ENCODE peak calls at places on chromosomes 6 and 20, in six cellular contexts. A is heart left ventricle, V is A549, X is erythroblast, T is esophagus muscularis mucosa, J is adrenal gland. E is an unnamed sample.

GRCh38 chr6:161344640-161345039 is 70.8 kb upstream of the AGPAT4 start:
- DNase-seq in A (no peak), V (no peak), X (no peak), T (no peak), J (no peak), E (no peak)

GRCh38 chr6:77650098-77650663 is 2.7 kb upstream of the MEI4 start:
- DNase-seq in A (peak; percentile 53), V (no peak), X (peak; percentile 8), T (no peak), J (peak; percentile 79), E (peak; percentile 84)

GRCh38 chr20:50439539-50440453 is 70.4 kb upstream of the PTPN1 start:
- DNase-seq in A (no peak), V (no peak), X (no peak), T (no peak), J (no peak), E (no peak)

GRCh38 chr6:131216277-131216676 is 81.0 kb downstream of the AKAP7 start:
- DNase-seq in A (no peak), V (no peak), X (no peak), T (no peak), J (no peak), E (no peak)

GRCh38 chr20:34420146-34420545 is 57.1 kb downstream of the ITCH start:
- DNase-seq in A (no peak), V (no peak), X (no peak), T (no peak), J (no peak), E (no peak)

GRCh38 chr6:41571066-41571780 is 25.0 kb downstream of the FOXP4 start:
- DNase-seq in A (no peak), V (no peak), X (no peak), T (no peak), J (no peak), E (no peak)

GRCh38 chr6:97292671-97293070 is 9.7 kb upstream of the MMS22L start:
- DNase-seq in A (no peak), V (no peak), X (no peak), T (no peak), J (no peak), E (no peak)

GRCh38 chr6:89987140-89987539 is 92.9 kb downstream of the GJA10 start:
- DNase-seq in A (no peak), V (no peak), X (no peak), T (no peak), J (no peak), E (no peak)

GRCh38 chr6:42745083-42745637 is 743 bp downstream of the TBCC start:
- DNase-seq in A (peak; percentile 29), V (peak; percentile 14), X (peak; percentile 70), T (no peak), J (peak; percentile 69), E (peak; percentile 35)

GRCh38 chr6:75934643-75935472 is 137.6 kb downstream of the IMPG1 start:
- DNase-seq in A (peak; percentile 28), V (peak; percentile 73), X (peak; percentile 48), T (no peak), J (peak; percentile 73), E (peak; percentile 57)

DNA sequence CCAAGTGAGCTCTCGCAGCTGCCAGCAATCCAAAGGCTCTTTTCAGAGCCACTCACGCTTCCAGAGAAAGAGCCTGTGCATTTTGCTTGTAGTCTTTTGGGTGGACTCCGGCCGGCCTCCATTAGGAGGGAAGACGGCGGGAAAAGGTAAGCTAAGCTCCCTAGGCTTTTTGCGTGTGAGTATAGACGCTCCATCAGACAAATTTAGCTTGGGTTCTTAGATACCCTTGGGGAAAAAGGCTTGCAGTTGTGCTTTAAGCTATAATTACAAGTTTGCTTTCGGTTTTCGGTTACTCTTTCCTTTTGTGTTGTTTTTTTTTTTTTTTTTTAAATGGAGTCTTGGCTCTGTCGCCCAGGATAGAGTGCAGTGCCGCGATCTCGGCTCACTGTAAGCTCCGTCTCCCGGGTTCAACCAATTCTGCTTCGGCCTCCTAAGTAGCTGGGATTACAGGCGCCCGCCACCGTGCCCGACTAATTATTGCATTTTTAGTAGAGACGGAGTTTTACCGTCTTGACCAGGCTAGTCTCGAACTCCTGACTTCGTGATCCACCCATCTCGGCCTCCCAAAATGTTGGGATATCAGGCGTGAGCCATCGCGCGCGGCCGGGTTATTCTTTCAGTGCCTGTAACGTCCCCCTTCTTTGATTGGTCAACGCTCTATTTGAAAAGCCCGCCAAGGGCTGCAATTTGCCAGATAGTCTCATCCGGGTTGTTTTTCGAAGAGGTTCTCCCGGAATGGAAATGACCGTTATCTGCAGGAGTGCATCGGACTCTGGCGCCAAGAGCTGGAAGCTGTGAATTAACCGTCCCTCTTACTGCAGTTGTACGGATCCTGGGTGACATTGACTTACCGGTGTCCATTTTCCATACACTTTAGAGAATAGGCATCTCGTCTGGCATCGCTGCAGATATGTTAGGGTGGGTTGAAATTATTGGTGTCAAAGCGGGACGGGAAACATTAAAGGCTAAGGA is 18.1 kb downstream of the OR2B2 start:
- DNase-seq in A (peak; percentile 90), V (peak; percentile 56), X (peak; percentile 97), T (peak; percentile 96), J (peak; percentile 97), E (peak; percentile 95)
- TF ChIP-seq POLR2A in A (no peak), V (peak; percentile 13), X (no peak), T (no peak), J (peak; percentile 58), E (no peak)

GRCh38 chr6:167863897-167864296 is 37.2 kb downstream of the AFDN start:
- DNase-seq in A (no peak), V (no peak), X (no peak), T (no peak), J (no peak), E (no peak)
- TF ChIP-seq POLR2A in A (no peak), V (no peak), X (no peak), T (no peak), J (no peak), E (no peak)

GRCh38 chr6:146767632-146768031 is 168.9 kb downstream of the ADGB start:
- DNase-seq in A (no peak), V (no peak), X (no peak), T (no peak), J (no peak), E (no peak)

GRCh38 chr6:146768722-146769121 is 169.9 kb downstream of the ADGB start:
- DNase-seq in A (no peak), V (no peak), X (no peak), T (no peak), J (no peak), E (no peak)

GRCh38 chr6:146770275-146770964 is 171.6 kb downstream of the ADGB start:
- DNase-seq in A (peak; percentile 28), V (no peak), X (no peak), T (no peak), J (no peak), E (no peak)

GRCh38 chr6:146775227-146775626 is 176.5 kb downstream of the ADGB start:
- DNase-seq in A (no peak), V (no peak), X (no peak), T (no peak), J (no peak), E (no peak)

DNA sequence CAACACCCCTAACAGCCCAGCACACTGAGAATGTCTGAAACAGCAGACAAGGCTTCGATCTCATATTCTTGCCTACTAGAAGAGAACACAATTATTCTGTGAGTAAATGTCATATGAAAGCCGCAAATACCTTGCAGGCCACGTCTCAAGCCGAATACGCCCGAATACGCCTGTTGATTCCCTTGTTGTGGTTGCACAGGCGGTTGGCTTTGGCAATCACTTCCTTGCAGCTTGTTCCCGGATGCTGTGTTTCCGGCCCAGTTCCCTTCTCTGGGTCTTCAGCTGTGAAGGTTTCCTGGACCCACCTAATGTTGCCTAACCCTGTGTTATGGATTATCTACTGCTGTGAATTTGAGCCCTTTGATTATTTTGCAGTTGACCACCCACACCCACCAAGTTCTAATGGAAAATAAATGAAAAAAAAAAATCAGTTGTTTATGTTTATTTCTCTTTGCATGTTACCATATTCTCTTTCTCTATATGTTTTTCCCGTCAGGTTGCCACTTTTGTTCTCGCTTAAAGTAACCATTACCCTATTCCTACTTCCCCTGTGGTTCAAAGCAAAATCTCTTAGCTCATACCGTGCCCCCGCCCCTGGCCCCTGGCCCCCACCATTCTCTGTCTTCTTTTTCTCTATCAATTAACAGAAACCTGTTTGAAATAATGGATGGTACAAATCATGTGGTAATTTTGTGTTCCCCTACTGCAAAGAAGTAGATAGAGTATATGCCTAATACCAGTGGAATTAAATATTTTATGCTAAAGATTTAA is 172.4 kb downstream of the ADGB start:
- DNase-seq in A (peak; percentile 79), V (no peak), X (peak; percentile 55), T (no peak), J (peak; percentile 73), E (peak; percentile 50)
- TF ChIP-seq POLR2A in A (no peak), V (no peak), X (no peak), T (no peak), J (no peak), E (no peak)

GRCh38 chr6:30612687-30613248 is 4.3 kb downstream of the PPP1R10 start:
- DNase-seq in A (no peak), V (no peak), X (no peak), T (no peak), J (no peak), E (no peak)
- TF ChIP-seq POLR2A in A (no peak), V (no peak), X (peak; percentile 64), T (no peak), J (peak; percentile 34), E (no peak)

GRCh38 chr6:108132863-108133262 is 33.0 kb upstream of the NR2E1 start:
- DNase-seq in A (no peak), V (no peak), X (no peak), T (no peak), J (no peak), E (no peak)
- TF ChIP-seq POLR2A in A (no peak), V (no peak), X (no peak), T (no peak), J (no peak), E (no peak)

GRCh38 chr20:58891076-58891685 is 38.7 kb downstream of the GNAS start:
- DNase-seq in A (peak; percentile 82), V (peak; percentile 45), X (peak; percentile 84), T (no peak), J (peak; percentile 85), E (peak; percentile 77)
- TF ChIP-seq POLR2A in A (no peak), V (peak; percentile 62), X (no peak), T (no peak), J (peak; percentile 92), E (no peak)

DNA sequence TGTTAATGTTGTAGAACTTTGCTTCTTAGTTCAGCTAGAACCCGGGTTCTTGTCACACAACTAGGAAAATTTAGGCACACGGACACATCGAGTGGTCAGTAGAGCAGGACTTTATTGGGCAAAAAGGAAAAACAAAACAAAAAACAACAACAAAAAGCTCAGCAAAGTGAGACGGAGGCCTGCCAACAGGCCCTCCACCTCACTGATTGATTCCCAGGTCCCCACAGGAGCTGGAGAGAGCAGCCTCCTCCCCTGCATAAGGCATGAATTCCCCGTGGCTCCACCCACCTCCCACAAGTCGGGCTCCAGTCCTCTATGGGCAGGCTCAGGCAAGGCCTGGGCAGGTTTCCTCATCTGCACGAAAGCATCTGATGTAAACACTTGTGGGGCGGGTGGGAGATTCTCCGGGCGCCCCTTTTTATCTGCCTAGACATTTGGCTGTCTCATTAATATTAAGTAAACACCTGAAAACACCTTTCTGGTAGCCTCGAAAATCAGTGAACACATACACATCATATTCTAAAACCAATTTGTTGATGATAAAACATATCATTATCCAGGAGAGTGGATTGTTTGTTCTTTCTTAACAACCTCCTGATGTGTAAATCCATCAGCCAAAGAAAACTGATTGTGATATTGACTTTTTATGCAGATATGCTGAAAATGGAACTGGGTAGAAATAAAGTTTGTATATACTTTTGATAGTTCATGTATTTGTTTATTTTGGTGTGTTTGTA is 75.5 kb downstream of the ADGRG6 start:
- DNase-seq in A (no peak), V (no peak), X (no peak), T (no peak), J (no peak), E (peak; percentile 15)
- TF ChIP-seq POLR2A in A (no peak), V (peak; percentile 22), X (no peak), T (no peak), J (no peak), E (no peak)